ENCODE peak calls at places on chromosomes 3 and 15, in eight cellular contexts. Z is psoas muscle; T is naive thymus-derived CD4-positive, alpha-beta T cell; G is GM23338; P is endodermal cell; A is DND-41; L is substantia nigra; X is cardiac muscle cell. I is an unnamed sample.

GRCh38 chr3:13191016-13191415 is 117.8 kb upstream of the IQSEC1 start:
- DNase-seq in Z (no peak), T (no peak), G (no peak), P (no peak), A (no peak), L (no peak), X (no peak), I (peak; percentile 5)

GRCh38 chr15:40754574-40754882 is 526 bp downstream of the RMDN3 start:
- DNase-seq in Z (peak; percentile 68), T (no peak), G (peak; percentile 62), P (peak; percentile 66), A (no peak), L (no peak), X (peak; percentile 23), I (no peak)

GRCh38 chr3:107198522-107199271 is 178.5 kb upstream of the CCDC54 start:
- DNase-seq in Z (peak; percentile 60), T (no peak), G (no peak), P (no peak), A (no peak), L (no peak), X (peak; percentile 74), I (no peak)

GRCh38 chr3:134179508-134179907 is 71.2 kb downstream of the RYK start:
- DNase-seq in Z (no peak), T (no peak), G (no peak), P (no peak), A (no peak), L (no peak), X (no peak), I (no peak)

GRCh38 chr15:92806763-92807162 is 93.4 kb upstream of the CHD2 start:
- DNase-seq in Z (peak; percentile 69), T (no peak), G (no peak), P (no peak), A (no peak), L (no peak), X (no peak), I (peak; percentile 39)

GRCh38 chr3:17931121-17931520 is 188.7 kb upstream of the TBC1D5 start:
- DNase-seq in Z (no peak), T (no peak), G (no peak), P (no peak), A (no peak), L (no peak), X (no peak), I (no peak)

GRCh38 chr3:29282431-29283296 is 1.8 kb downstream of the RBMS3 start:
- DNase-seq in Z (no peak), T (no peak), G (no peak), P (peak; percentile 54), A (no peak), L (no peak), X (peak; percentile 71), I (no peak)

GRCh38 chr3:11080492-11080891 is 73.8 kb upstream of the HRH1 start:
- DNase-seq in Z (no peak), T (no peak), G (no peak), P (no peak), A (no peak), L (no peak), X (no peak), I (no peak)

GRCh38 chr3:196643761-196644160 is 4.3 kb downstream of the NRROS start:
- DNase-seq in Z (no peak), T (no peak), G (no peak), P (no peak), A (no peak), L (no peak), X (no peak), I (no peak)

GRCh38 chr3:195312714-195313113 is 41.8 kb upstream of the XXYLT1 start:
- DNase-seq in Z (no peak), T (no peak), G (no peak), P (no peak), A (no peak), L (no peak), X (no peak), I (no peak)

GRCh38 chr3:76859596-76859995 is 180.3 kb upstream of the ROBO2 start:
- DNase-seq in Z (no peak), T (no peak), G (no peak), P (no peak), A (peak; percentile 69), L (no peak), X (no peak), I (no peak)

GRCh38 chr3:119636194-119636593 is 24.2 kb downstream of the POPDC2 start:
- DNase-seq in Z (no peak), T (no peak), G (no peak), P (no peak), A (no peak), L (no peak), X (peak; percentile 56), I (no peak)

GRCh38 chr3:114454592-114455251 is 160.9 kb downstream of the TIGIT start:
- DNase-seq in Z (no peak), T (no peak), G (peak; percentile 18), P (no peak), A (no peak), L (peak; percentile 12), X (peak; percentile 34), I (no peak)

GRCh38 chr3:141798455-141798854 is 35.2 kb downstream of the GRK7 start:
- DNase-seq in Z (no peak), T (no peak), G (no peak), P (no peak), A (peak; percentile 19), L (no peak), X (peak; percentile 54), I (no peak)

GRCh38 chr3:139672247-139672646 is 5.5 kb downstream of the NMNAT3 start:
- DNase-seq in Z (no peak), T (no peak), G (no peak), P (no peak), A (no peak), L (no peak), X (no peak), I (no peak)

DNA sequence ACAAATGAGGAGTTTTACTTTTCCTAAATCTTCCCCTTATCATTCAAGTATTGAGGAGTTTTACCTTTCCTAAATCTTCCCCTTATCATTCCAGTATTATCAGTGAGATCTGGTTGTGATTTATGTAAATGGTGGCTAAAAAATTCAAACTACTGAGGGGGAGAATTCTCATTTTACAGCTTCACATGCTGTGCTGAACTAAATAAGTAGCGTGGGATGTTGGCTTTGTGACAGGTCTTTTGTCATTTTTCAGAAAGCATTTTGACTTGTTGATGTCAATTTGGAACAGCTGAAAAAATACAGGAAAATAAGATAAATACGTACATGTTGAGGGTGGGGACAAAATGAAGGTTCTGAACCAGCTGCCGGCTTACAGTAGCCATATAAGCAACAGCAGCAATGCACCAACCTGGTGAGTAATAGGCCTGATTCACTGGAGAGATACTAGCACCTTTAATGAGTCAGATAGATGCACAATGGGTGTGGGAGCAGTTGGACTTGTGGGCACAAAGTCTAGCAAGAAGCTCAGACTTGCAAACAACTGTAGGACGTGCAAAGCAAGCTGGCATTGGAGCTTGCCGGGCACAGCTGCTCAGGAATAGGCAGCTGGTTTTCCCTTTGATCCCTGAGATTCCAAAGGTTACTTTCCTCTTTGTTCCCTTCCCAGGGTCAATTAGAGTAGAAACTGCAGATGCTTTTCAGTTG is 12.8 kb downstream of the B3GNT5 start:
- DNase-seq in Z (no peak), T (no peak), G (peak; percentile 59), P (no peak), A (no peak), L (no peak), X (peak; percentile 66), I (no peak)
- H3K27ac ChIP-seq in Z (peak overlapping the region; percentile 73), T (no peak overlapping the region), G (peak overlapping the region; percentile 88), P (peak overlapping the region; percentile 99), A (no peak overlapping the region), L (no peak overlapping the region), X (no peak overlapping the region), I (no peak overlapping the region)

DNA sequence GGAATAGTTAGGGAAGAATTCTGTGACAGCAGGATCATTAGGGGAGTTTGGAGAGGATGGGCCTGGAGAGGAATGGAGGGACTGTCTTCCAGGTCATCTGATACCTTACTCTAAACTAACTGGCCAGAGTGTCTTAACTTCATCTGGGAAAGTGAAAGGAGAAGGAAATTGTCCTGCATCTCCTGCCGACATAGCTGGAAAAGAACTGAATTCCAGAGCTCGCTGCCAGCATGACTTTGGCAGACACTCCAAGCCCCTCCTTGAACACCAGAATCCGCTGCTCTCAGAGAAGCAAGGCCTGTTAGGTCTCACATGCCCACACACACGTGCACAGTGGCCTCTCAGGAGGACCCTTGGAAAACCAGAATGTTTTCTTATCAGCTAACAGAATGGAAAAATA is 10.5 kb downstream of the ABI3BP start:
- DNase-seq in Z (peak; percentile 67), T (no peak), G (peak; percentile 8), P (no peak), A (no peak), L (no peak), X (peak; percentile 78), I (peak; percentile 62)
- H3K27ac ChIP-seq in Z (no peak overlapping the region), T (no peak overlapping the region), G (no peak overlapping the region), P (no peak overlapping the region), A (no peak overlapping the region), L (no peak overlapping the region), X (no peak overlapping the region), I (peak overlapping the region; percentile 81)

GRCh38 chr15:57500979-57501576 is 90.6 kb upstream of the MYZAP start:
- DNase-seq in Z (no peak), T (no peak), G (no peak), P (peak; percentile 12), A (no peak), L (no peak), X (peak; percentile 39), I (no peak)
- H3K27ac ChIP-seq in Z (no peak overlapping the region), T (no peak overlapping the region), G (peak overlapping the region; percentile 18), P (no peak overlapping the region), A (no peak overlapping the region), L (no peak overlapping the region), X (peak overlapping the region; percentile 95), I (no peak overlapping the region)

GRCh38 chr15:82880704-82881103 is 71.3 kb downstream of the WHAMM start:
- DNase-seq in Z (no peak), T (no peak), G (no peak), P (no peak), A (no peak), L (no peak), X (no peak), I (no peak)
- H3K27ac ChIP-seq in Z (peak overlapping the region; percentile 68), T (no peak overlapping the region), G (no peak overlapping the region), P (no peak overlapping the region), A (no peak overlapping the region), L (no peak overlapping the region), X (no peak overlapping the region), I (no peak overlapping the region)

GRCh38 chr15:65512189-65512588 is 5.3 kb downstream of the DPP8 start:
- DNase-seq in Z (no peak), T (no peak), G (no peak), P (no peak), A (no peak), L (no peak), X (peak; percentile 16), I (no peak)
- H3K27ac ChIP-seq in Z (peak overlapping the region; percentile 73), T (no peak overlapping the region), G (no peak overlapping the region), P (no peak overlapping the region), A (no peak overlapping the region), L (peak overlapping the region; percentile 39), X (no peak overlapping the region), I (peak overlapping the region; percentile 18)

GRCh38 chr3:117553461-117553860 is 843.9 kb downstream of the TUSC7 start:
- DNase-seq in Z (no peak), T (no peak), G (no peak), P (no peak), A (no peak), L (no peak), X (peak; percentile 9), I (no peak)
- H3K27ac ChIP-seq in Z (no peak overlapping the region), T (no peak overlapping the region), G (no peak overlapping the region), P (no peak overlapping the region), A (no peak overlapping the region), L (no peak overlapping the region), X (no peak overlapping the region), I (no peak overlapping the region)

DNA sequence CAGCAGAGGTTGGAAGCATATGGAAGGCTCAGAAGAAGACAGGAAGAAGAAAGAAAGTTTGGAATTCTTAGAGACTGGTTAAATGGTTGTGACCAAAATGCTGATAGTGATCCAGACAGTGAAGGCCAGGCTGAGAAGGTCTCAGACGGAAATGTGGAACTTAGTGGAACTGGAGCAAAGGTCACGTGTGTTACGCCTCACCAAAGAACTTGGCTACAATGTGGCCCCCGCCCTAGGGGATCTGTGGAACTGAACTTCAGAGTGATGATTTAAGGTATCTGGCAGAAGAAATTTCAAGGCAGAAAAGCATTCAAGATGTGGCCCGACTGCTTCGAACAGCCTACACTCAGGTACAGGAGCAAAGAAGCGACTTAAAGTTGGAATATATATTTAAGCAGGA is 83.1 kb downstream of the MYO5A start:
- DNase-seq in Z (no peak), T (no peak), G (no peak), P (no peak), A (no peak), L (no peak), X (no peak), I (peak; percentile 56)
- H3K27ac ChIP-seq in Z (peak overlapping the region; percentile 41), T (no peak overlapping the region), G (peak overlapping the region; percentile 73), P (no peak overlapping the region), A (no peak overlapping the region), L (no peak overlapping the region), X (no peak overlapping the region), I (no peak overlapping the region)

I was measured in tibial artery.